ENCODE peak calls at places on chromosome 9, in eight cellular contexts. One of them, this sample, is unnamed.

GRCh38 chr9:112764344-112764743 is 13.8 kb downstream of the SNX30 start:
- DNase-seq in adrenal gland: no peak
- DNase-seq in stomach: no peak
- DNase-seq in testis: peak; percentile 74
- DNase-seq in prostate gland: no peak
- DNase-seq in spleen: no peak
- DNase-seq in gastrocnemius medialis: no peak
- DNase-seq in H54: peak; percentile 35
- DNase-seq in this sample: no peak

GRCh38 chr9:122988919-122989614 is 44.4 kb upstream of the GPR21 start:
- DNase-seq in testis: no peak
- DNase-seq in prostate gland: no peak
- DNase-seq in spleen: no peak
- DNase-seq in gastrocnemius medialis: no peak
- DNase-seq in H54: no peak
- DNase-seq in adrenal gland: no peak
- DNase-seq in stomach: no peak
- DNase-seq in this sample: no peak

GRCh38 chr9:136587145-136587943 is 41.5 kb upstream of the NOTCH1 start:
- DNase-seq in spleen: peak; percentile 87
- DNase-seq in stomach: peak; percentile 31
- DNase-seq in H54: no peak
- DNase-seq in gastrocnemius medialis: peak; percentile 42
- DNase-seq in adrenal gland: peak; percentile 59
- DNase-seq in testis: peak; percentile 77
- DNase-seq in prostate gland: no peak
- DNase-seq in this sample: no peak

GRCh38 chr9:136756836-136757235 is 1.2 kb downstream of the LCN8 start:
- DNase-seq in H54: no peak
- DNase-seq in testis: no peak
- DNase-seq in stomach: no peak
- DNase-seq in prostate gland: no peak
- DNase-seq in spleen: no peak
- DNase-seq in adrenal gland: no peak
- DNase-seq in gastrocnemius medialis: no peak
- DNase-seq in this sample: no peak

GRCh38 chr9:859251-859650 is 17.8 kb downstream of the DMRT1 start:
- DNase-seq in testis: no peak
- DNase-seq in spleen: no peak
- DNase-seq in stomach: no peak
- DNase-seq in H54: no peak
- DNase-seq in prostate gland: no peak
- DNase-seq in adrenal gland: no peak
- DNase-seq in gastrocnemius medialis: no peak
- DNase-seq in this sample: no peak

GRCh38 chr9:118038713-118039112 is 334.5 kb downstream of the TLR4 start:
- DNase-seq in prostate gland: no peak
- DNase-seq in testis: no peak
- DNase-seq in gastrocnemius medialis: no peak
- DNase-seq in adrenal gland: no peak
- DNase-seq in H54: no peak
- DNase-seq in stomach: no peak
- DNase-seq in spleen: no peak
- DNase-seq in this sample: no peak

GRCh38 chr9:131459056-131459455 is 43.7 kb upstream of the POMT1 start:
- DNase-seq in gastrocnemius medialis: no peak
- DNase-seq in adrenal gland: no peak
- DNase-seq in testis: no peak
- DNase-seq in H54: no peak
- DNase-seq in stomach: no peak
- DNase-seq in spleen: peak; percentile 23
- DNase-seq in prostate gland: no peak
- DNase-seq in this sample: no peak

GRCh38 chr9:120886490-120886967 is 9.5 kb upstream of the PHF19 start:
- DNase-seq in H54: peak; percentile 96
- DNase-seq in stomach: no peak
- DNase-seq in testis: no peak
- DNase-seq in prostate gland: no peak
- DNase-seq in gastrocnemius medialis: peak; percentile 54
- DNase-seq in spleen: no peak
- DNase-seq in adrenal gland: no peak
- DNase-seq in this sample: no peak

GRCh38 chr9:3032898-3033297 is 189.0 kb upstream of the PUM3 start:
- DNase-seq in adrenal gland: no peak
- DNase-seq in prostate gland: no peak
- DNase-seq in stomach: no peak
- DNase-seq in H54: no peak
- DNase-seq in testis: no peak
- DNase-seq in gastrocnemius medialis: no peak
- DNase-seq in spleen: no peak
- DNase-seq in this sample: no peak

GRCh38 chr9:18238752-18239151 is 235.2 kb upstream of the ADAMTSL1 start:
- DNase-seq in spleen: no peak
- DNase-seq in stomach: no peak
- DNase-seq in testis: no peak
- DNase-seq in adrenal gland: no peak
- DNase-seq in H54: no peak
- DNase-seq in gastrocnemius medialis: no peak
- DNase-seq in prostate gland: no peak
- DNase-seq in this sample: no peak

GRCh38 chr9:35611230-35611797 is 6.3 kb downstream of the TESK1 start:
- DNase-seq in H54: no peak
- DNase-seq in gastrocnemius medialis: no peak
- DNase-seq in adrenal gland: peak; percentile 66
- DNase-seq in prostate gland: no peak
- DNase-seq in testis: peak; percentile 50
- DNase-seq in spleen: peak; percentile 79
- DNase-seq in stomach: peak; percentile 45
- DNase-seq in this sample: peak; percentile 65

GRCh38 chr9:127899200-127899943 is at the start of gene ST6GALNAC6:
- DNase-seq in gastrocnemius medialis: peak; percentile 64
- DNase-seq in spleen: peak; percentile 94
- DNase-seq in H54: peak; percentile 96
- DNase-seq in testis: peak; percentile 75
- DNase-seq in adrenal gland: peak; percentile 60
- DNase-seq in prostate gland: no peak
- DNase-seq in stomach: peak; percentile 78
- DNase-seq in this sample: peak; percentile 85

GRCh38 chr9:5326893-5327548 is 12.7 kb downstream of the RLN1 start:
- DNase-seq in adrenal gland: no peak
- DNase-seq in stomach: peak; percentile 50
- DNase-seq in prostate gland: peak; percentile 7
- DNase-seq in gastrocnemius medialis: no peak
- DNase-seq in spleen: no peak
- DNase-seq in H54: no peak
- DNase-seq in testis: no peak
- DNase-seq in this sample: no peak

GRCh38 chr9:87498816-87499454 is 1.3 kb downstream of the DAPK1 start:
- DNase-seq in gastrocnemius medialis: no peak
- DNase-seq in stomach: no peak
- DNase-seq in testis: no peak
- DNase-seq in spleen: no peak
- DNase-seq in H54: no peak
- DNase-seq in prostate gland: no peak
- DNase-seq in adrenal gland: no peak
- DNase-seq in this sample: peak; percentile 47

GRCh38 chr9:87500491-87500890 is 2.8 kb downstream of the DAPK1 start:
- DNase-seq in stomach: no peak
- DNase-seq in testis: no peak
- DNase-seq in H54: no peak
- DNase-seq in spleen: no peak
- DNase-seq in prostate gland: no peak
- DNase-seq in gastrocnemius medialis: no peak
- DNase-seq in adrenal gland: no peak
- DNase-seq in this sample: peak; percentile 49

GRCh38 chr9:87498046-87498815 is 564 bp downstream of the DAPK1 start:
- DNase-seq in adrenal gland: no peak
- DNase-seq in H54: no peak
- DNase-seq in prostate gland: peak; percentile 12
- DNase-seq in spleen: peak; percentile 83
- DNase-seq in testis: peak; percentile 65
- DNase-seq in gastrocnemius medialis: no peak
- DNase-seq in stomach: peak; percentile 57
- DNase-seq in this sample: peak; percentile 76

GRCh38 chr9:87500894-87501656 is 3.4 kb downstream of the DAPK1 start:
- DNase-seq in spleen: no peak
- DNase-seq in adrenal gland: no peak
- DNase-seq in stomach: no peak
- DNase-seq in H54: no peak
- DNase-seq in gastrocnemius medialis: no peak
- DNase-seq in testis: no peak
- DNase-seq in prostate gland: no peak
- DNase-seq in this sample: no peak

DNA sequence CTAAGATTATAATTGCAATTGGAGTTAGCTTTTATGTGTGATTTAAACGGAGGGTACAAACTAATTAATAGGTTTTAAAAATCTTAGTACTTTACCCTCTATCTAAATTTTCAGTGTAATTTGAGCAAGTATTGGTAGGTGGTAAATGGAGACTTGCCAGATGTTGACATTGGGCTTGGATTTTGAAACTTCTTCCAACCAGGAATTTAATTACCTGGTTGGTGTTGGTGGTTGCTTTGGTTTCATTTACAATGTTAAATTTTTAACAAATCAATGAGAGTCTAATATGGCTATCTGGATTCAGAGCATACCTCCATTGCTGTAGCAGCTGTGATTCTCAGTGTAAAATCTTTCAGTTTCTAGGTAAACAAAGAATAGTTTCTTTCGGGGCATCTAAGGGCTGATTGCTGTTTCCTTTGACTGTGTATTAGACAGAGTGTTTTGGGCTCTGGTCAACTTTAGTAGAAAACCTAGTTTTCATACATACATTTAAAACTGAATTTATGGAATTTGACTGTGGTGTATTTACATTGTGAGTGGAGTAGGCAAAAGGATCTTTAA is 1.9 kb downstream of the DAPK1 start:
- DNase-seq in H54: no peak
- DNase-seq in prostate gland: no peak
- DNase-seq in spleen: no peak
- DNase-seq in testis: no peak
- DNase-seq in gastrocnemius medialis: no peak
- DNase-seq in stomach: no peak
- DNase-seq in adrenal gland: no peak
- DNase-seq in this sample: no peak
- TF ChIP-seq POLR2A in H54: no peak
- TF ChIP-seq POLR2A in prostate gland: no peak
- TF ChIP-seq POLR2A in spleen: no peak
- TF ChIP-seq POLR2A in testis: no peak
- TF ChIP-seq POLR2A in gastrocnemius medialis: no peak
- TF ChIP-seq POLR2A in stomach: no peak
- TF ChIP-seq POLR2A in adrenal gland: no peak
- TF ChIP-seq POLR2A in this sample: no peak

GRCh38 chr9:93183663-93184438 is at the start of gene WNK2:
- DNase-seq in prostate gland: peak; percentile 45
- DNase-seq in adrenal gland: no peak
- DNase-seq in gastrocnemius medialis: no peak
- DNase-seq in H54: no peak
- DNase-seq in testis: peak; percentile 50
- DNase-seq in spleen: no peak
- DNase-seq in stomach: peak; percentile 65
- DNase-seq in this sample: peak; percentile 32
- TF ChIP-seq POLR2A in prostate gland: peak; percentile 47
- TF ChIP-seq POLR2A in adrenal gland: no peak
- TF ChIP-seq POLR2A in gastrocnemius medialis: peak; percentile 80
- TF ChIP-seq POLR2A in H54: no peak
- TF ChIP-seq POLR2A in testis: no peak
- TF ChIP-seq POLR2A in spleen: no peak
- TF ChIP-seq POLR2A in stomach: no peak
- TF ChIP-seq POLR2A in this sample: no peak

GRCh38 chr9:69344459-69344858 is 19.4 kb downstream of the ENTREP1 start:
- DNase-seq in spleen: no peak
- DNase-seq in stomach: no peak
- DNase-seq in prostate gland: no peak
- DNase-seq in adrenal gland: no peak
- DNase-seq in gastrocnemius medialis: no peak
- DNase-seq in testis: no peak
- DNase-seq in H54: no peak
- DNase-seq in this sample: no peak
- TF ChIP-seq POLR2A in spleen: no peak
- TF ChIP-seq POLR2A in stomach: no peak
- TF ChIP-seq POLR2A in prostate gland: no peak
- TF ChIP-seq POLR2A in adrenal gland: no peak
- TF ChIP-seq POLR2A in gastrocnemius medialis: no peak
- TF ChIP-seq POLR2A in testis: no peak
- TF ChIP-seq POLR2A in H54: no peak
- TF ChIP-seq POLR2A in this sample: no peak

GRCh38 chr9:8579661-8580060 is 780.1 kb upstream of the DMAC1 start:
- DNase-seq in adrenal gland: no peak
- DNase-seq in testis: no peak
- DNase-seq in prostate gland: no peak
- DNase-seq in stomach: no peak
- DNase-seq in H54: no peak
- DNase-seq in gastrocnemius medialis: no peak
- DNase-seq in spleen: no peak
- DNase-seq in this sample: no peak
- TF ChIP-seq POLR2A in adrenal gland: no peak
- TF ChIP-seq POLR2A in testis: no peak
- TF ChIP-seq POLR2A in prostate gland: no peak
- TF ChIP-seq POLR2A in stomach: no peak
- TF ChIP-seq POLR2A in H54: no peak
- TF ChIP-seq POLR2A in gastrocnemius medialis: no peak
- TF ChIP-seq POLR2A in spleen: no peak
- TF ChIP-seq POLR2A in this sample: no peak

GRCh38 chr9:107637421-107638420 is 148.2 kb upstream of the KLF4 start:
- DNase-seq in testis: peak; percentile 95
- DNase-seq in gastrocnemius medialis: peak; percentile 93
- DNase-seq in stomach: peak; percentile 68
- DNase-seq in prostate gland: peak; percentile 61
- DNase-seq in H54: peak; percentile 84
- DNase-seq in adrenal gland: peak; percentile 96
- DNase-seq in spleen: peak; percentile 89
- DNase-seq in this sample: no peak
- TF ChIP-seq POLR2A in testis: peak; percentile 87
- TF ChIP-seq POLR2A in gastrocnemius medialis: peak; percentile 98
- TF ChIP-seq POLR2A in stomach: no peak
- TF ChIP-seq POLR2A in prostate gland: peak; percentile 55
- TF ChIP-seq POLR2A in H54: peak; percentile 86
- TF ChIP-seq POLR2A in adrenal gland: peak; percentile 97
- TF ChIP-seq POLR2A in spleen: peak; percentile 90
- TF ChIP-seq POLR2A in this sample: no peak

GRCh38 chr9:88991066-88992030 is at the start of gene S1PR3:
- DNase-seq in stomach: peak; percentile 64
- DNase-seq in testis: peak; percentile 49
- DNase-seq in prostate gland: peak; percentile 69
- DNase-seq in spleen: peak; percentile 83
- DNase-seq in gastrocnemius medialis: peak; percentile 23
- DNase-seq in adrenal gland: peak; percentile 70
- DNase-seq in H54: peak; percentile 82
- DNase-seq in this sample: no peak
- TF ChIP-seq POLR2A in stomach: no peak
- TF ChIP-seq POLR2A in testis: no peak
- TF ChIP-seq POLR2A in prostate gland: peak; percentile 78
- TF ChIP-seq POLR2A in spleen: no peak
- TF ChIP-seq POLR2A in gastrocnemius medialis: peak; percentile 52
- TF ChIP-seq POLR2A in adrenal gland: peak; percentile 57
- TF ChIP-seq POLR2A in H54: peak; percentile 84
- TF ChIP-seq POLR2A in this sample: no peak

GRCh38 chr9:105244274-105244995 is at the start of gene SLC44A1:
- DNase-seq in adrenal gland: peak; percentile 97
- DNase-seq in stomach: peak; percentile 98
- DNase-seq in spleen: peak; percentile 99
- DNase-seq in prostate gland: peak; percentile 96
- DNase-seq in testis: peak; percentile 97
- DNase-seq in H54: peak; percentile 93
- DNase-seq in gastrocnemius medialis: peak; percentile 95
- DNase-seq in this sample: peak; percentile 96
- TF ChIP-seq POLR2A in adrenal gland: peak; percentile 93
- TF ChIP-seq POLR2A in stomach: no peak
- TF ChIP-seq POLR2A in spleen: peak; percentile 51
- TF ChIP-seq POLR2A in prostate gland: peak; percentile 67
- TF ChIP-seq POLR2A in testis: no peak
- TF ChIP-seq POLR2A in H54: peak; percentile 66
- TF ChIP-seq POLR2A in gastrocnemius medialis: peak; percentile 88
- TF ChIP-seq POLR2A in this sample: peak; percentile 92